ENCODE peak calls at places on chromosomes 7 and 10, in four cellular contexts. O is HepG2, G is spleen, H is transverse colon. N is an unnamed sample. For H3K4me1, the result is how much of the 10 kb centered on the place peaks cover.

GRCh38 chr10:44933451-44933850 is 22.3 kb downstream of the TMEM72 start:
- DNase-seq in G (peak), O (no peak), H (no peak), N (peak)

GRCh38 chr7:6438427-6438826 is 9.3 kb downstream of the DAGLB start:
- DNase-seq in O (no peak), H (no peak), G (no peak), N (no peak)

GRCh38 chr10:96287392-96288105 is 16.2 kb upstream of the BLNK start:
- DNase-seq in O (peak), H (no peak), G (no peak), N (no peak)

GRCh38 chr10:48983648-48984359 is 44.2 kb upstream of the LRRC18 start:
- DNase-seq in O (no peak), H (no peak), G (no peak), N (no peak)

GRCh38 chr7:82294258-82294855 is 149.2 kb downstream of the CACNA2D1 start:
- DNase-seq in O (no peak), H (no peak), G (no peak), N (no peak)

GRCh38 chr10:112950714-112951348 is 784 bp downstream of the TCF7L2 start:
- DNase-seq in G (peak), O (no peak), H (peak), N (peak)

GRCh38 chr7:153087498-153087897 is 327.9 kb downstream of the ACTR3B start:
- DNase-seq in G (no peak), H (no peak), O (no peak), N (no peak)

GRCh38 chr10:60794953-60795352 is 16.7 kb downstream of the CDK1 start:
- DNase-seq in O (no peak), G (no peak), H (no peak), N (no peak)

GRCh38 chr10:80163741-80164341 is 31.3 kb downstream of the PLAC9 start:
- DNase-seq in G (no peak), O (no peak), H (peak), N (no peak)

GRCh38 chr10:103595933-103596726 is 102.6 kb downstream of the NEURL1 start:
- DNase-seq in O (no peak), H (no peak), G (no peak), N (no peak)
- TF ChIP-seq POLR2AphosphoS5 in O (no peak), H (no peak), G (no peak), N (no peak)

GRCh38 chr10:122139226-122139625 is 131.9 kb upstream of the BTBD16 start:
- DNase-seq in G (no peak), H (no peak), O (no peak), N (no peak)
- H3K4me1 ChIP-seq in G (under half), H (under half), O (under half), N (half or more)

GRCh38 chr7:150944066-150945042 is 33.8 kb downstream of the KCNH2 start:
- DNase-seq in G (peak), H (no peak), O (no peak), N (peak)
- TF ChIP-seq POLR2A in G (no peak), H (no peak), O (no peak), N (no peak)

GRCh38 chr7:106598663-106599342 is 62.2 kb downstream of the CCDC71L start:
- DNase-seq in O (peak), G (peak), H (peak), N (peak)

GRCh38 chr7:106597014-106597413 is 63.9 kb downstream of the CCDC71L start:
- DNase-seq in G (no peak), O (no peak), H (no peak), N (no peak)

GRCh38 chr7:106597751-106598619 is 63.0 kb downstream of the CCDC71L start:
- DNase-seq in H (no peak), O (no peak), G (no peak), N (no peak)

GRCh38 chr7:106600569-106601373 is 60.2 kb downstream of the CCDC71L start:
- DNase-seq in O (no peak), G (no peak), H (no peak), N (no peak)

GRCh38 chr7:106599343-106599698 is 61.6 kb downstream of the CCDC71L start:
- DNase-seq in H (peak), G (no peak), O (no peak), N (no peak)
- TF ChIP-seq POLR2AphosphoS5 in H (no peak), G (no peak), O (no peak), N (no peak)

GRCh38 chr10:42934842-42935241 is 142.0 kb upstream of the RET start:
- DNase-seq in G (no peak), O (no peak), H (no peak), N (no peak)

GRCh38 chr10:42932735-42933453 is 144.0 kb upstream of the RET start:
- DNase-seq in O (no peak), G (peak), H (no peak), N (no peak)

GRCh38 chr10:42935466-42935865 is 141.4 kb upstream of the RET start:
- DNase-seq in O (no peak), H (no peak), G (peak), N (no peak)

GRCh38 chr10:42933454-42934340 is 143.2 kb upstream of the RET start:
- DNase-seq in O (no peak), H (peak), G (peak), N (peak)

DNA sequence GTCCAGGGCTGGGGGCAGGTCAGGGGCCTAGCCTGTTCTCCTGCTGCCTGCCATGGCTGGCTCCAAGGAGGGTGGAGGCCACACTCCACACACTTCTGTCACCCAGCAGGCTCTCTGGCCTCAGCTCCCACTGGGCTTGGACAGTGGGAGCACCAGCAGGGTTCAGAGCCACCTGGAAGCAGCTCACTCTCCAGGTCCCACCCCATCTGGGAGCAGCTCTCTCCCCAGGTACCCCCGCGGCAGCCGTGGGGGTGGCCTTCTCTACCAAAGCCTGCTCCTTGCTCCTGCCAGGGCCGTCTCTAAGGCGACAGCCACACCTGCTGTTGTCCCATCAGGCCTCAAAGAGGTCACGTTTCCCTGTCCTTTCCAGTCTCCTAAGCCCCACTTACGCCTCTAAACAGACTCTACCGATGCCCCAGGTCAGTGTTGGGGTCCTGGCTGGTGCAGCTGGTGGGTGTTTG is 142.5 kb upstream of the RET start:
- DNase-seq in O (no peak), H (no peak), G (peak), N (peak)
- H3K4me1 ChIP-seq in O (under half), H (under half), G (under half), N (under half)

DNA sequence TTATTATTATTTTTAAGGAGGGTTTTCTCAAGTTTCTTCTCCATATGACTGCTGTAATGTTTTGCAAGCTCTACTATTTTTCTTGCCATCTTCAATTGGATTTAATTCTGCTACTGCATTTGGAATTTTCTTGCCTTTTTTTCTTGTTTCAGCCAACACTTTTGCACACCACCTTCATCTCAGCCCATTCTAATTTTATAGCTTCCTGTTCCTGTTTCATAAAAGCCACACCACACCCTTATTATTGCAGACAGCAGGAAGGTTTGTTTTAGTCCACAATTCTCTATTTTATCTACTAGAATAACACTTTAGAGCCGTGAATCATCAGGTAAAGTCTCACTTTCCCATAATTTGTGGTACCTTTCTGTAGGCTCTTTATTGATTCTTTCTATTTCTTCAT is 209.3 kb upstream of the TBX20 start:
- DNase-seq in G (no peak), H (no peak), O (no peak), N (no peak)
- TF ChIP-seq POLR2A in G (no peak), H (no peak), O (no peak), N (no peak)

GRCh38 chr7:28410628-28411578 is 1.4 kb upstream of the CREB5 start:
- DNase-seq in O (no peak), G (no peak), H (peak), N (peak)

GRCh38 chr7:28408105-28408973 is 4.0 kb upstream of the CREB5 start:
- DNase-seq in H (peak), G (no peak), O (no peak), N (peak)

GRCh38 chr7:28409716-28410627 is 2.3 kb upstream of the CREB5 start:
- DNase-seq in O (no peak), H (peak), G (peak), N (peak)

GRCh38 chr7:28407643-28408042 is 4.7 kb upstream of the CREB5 start:
- DNase-seq in G (no peak), H (peak), O (no peak), N (peak)

DNA sequence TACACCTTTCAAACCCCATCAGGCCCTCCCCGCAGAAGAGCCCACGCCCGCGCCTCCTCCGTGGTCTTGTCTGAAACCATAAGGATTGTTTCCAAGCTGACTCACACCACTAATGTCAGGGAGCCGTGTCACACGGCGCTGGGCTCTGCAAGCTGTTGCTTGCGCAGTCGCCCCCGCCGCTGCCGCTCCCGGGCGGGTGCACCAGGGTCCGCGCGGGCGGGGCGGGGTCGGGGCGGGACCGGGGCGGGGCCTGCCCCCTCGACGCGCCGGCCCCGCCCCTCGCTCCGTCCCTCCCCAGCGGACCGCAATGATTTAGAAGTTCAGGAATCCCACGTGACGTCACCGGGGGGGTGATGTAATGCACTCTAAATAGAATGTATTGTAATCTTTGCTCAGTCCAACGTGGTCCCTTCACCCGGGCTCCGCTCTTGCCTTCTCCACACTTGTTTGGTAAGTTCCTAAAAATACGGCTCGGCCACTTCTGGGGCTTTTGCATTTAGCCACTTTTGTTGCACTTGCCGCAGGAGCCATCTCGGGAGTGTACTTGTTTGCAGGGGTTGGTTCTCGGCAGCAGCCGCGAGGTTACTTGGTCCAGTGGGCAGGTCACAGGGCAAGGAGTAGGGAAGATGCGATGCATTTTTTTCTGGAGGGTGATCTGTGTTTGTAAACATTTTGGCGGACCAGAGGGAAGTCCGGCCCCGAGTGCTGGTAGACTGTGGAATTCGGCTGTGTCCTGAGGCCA is 3.2 kb upstream of the CREB5 start:
- DNase-seq in O (peak), G (peak), H (peak), N (peak)
- TF ChIP-seq POLR2AphosphoS5 in O (no peak), G (peak), H (peak), N (peak)

GRCh38 chr10:110525349-110526260 is 27.9 kb downstream of the DUSP5 start:
- DNase-seq in H (no peak), O (no peak), G (no peak), N (peak)
- H3K4me1 ChIP-seq in H (under half), O (half or more), G (under half), N (under half)

GRCh38 chr10:69318087-69318996 is 40.0 kb downstream of the HK1 start:
- DNase-seq in G (peak), H (peak), O (no peak), N (peak)
- TF ChIP-seq POLR2A in G (no peak), H (peak), O (no peak), N (peak)

DNA sequence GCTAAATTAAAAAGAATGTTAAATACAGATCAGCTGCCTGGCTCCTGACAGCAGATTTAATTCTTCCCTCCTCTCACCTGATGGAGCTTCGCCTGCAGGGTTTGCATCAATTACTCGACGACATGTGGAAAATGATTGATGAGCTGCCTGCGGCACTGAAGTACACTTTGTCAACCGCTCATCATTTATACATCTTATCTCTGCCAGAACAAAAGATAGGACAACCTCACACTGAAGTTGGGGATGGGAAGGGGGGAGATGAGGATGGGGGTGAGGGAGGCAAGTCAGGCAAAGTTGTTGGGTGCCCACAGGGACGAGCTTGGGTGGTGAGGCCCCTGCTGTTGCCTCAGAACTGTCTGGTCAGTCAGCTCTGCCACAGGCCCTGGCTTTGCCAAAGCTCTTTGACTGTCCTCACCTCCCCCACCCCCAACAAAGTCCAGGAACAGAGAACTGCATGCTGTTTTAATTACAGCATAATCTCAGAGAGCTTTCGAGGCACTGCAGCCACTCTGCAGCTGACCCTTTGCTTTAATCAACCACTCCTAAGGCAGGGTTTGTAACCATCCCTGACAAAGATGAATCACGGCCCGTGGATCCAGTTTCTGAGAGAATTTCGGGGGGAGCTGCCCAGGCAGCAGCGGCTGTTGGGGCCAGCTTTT is 702.3 kb downstream of the LRMDA start:
- DNase-seq in G (no peak), O (no peak), H (no peak), N (no peak)
- TF ChIP-seq POLR2AphosphoS5 in G (no peak), O (no peak), H (no peak), N (no peak)

N was measured in sigmoid colon.